ENCODE peak calls at places on chromosomes 1 and 21, in eight cellular contexts. Y is breast epithelium, B is heart left ventricle, P is left lung, A is progenitor cell of endocrine pancreas, C is fibroblast of pulmonary artery, D is keratinocyte, V is lung. M is an unnamed sample.

GRCh38 chr1:98991127-98992003 is 13.3 kb downstream of the PLPPR5 start:
- DNase-seq in V (no peak), D (peak), Y (no peak), C (peak), P (no peak), A (no peak), B (no peak), M (no peak)

GRCh38 chr1:209831615-209832014 is 3.8 kb downstream of the UTP25 start:
- DNase-seq in P (no peak), C (no peak), V (no peak), D (no peak), B (no peak), Y (no peak), A (no peak), M (no peak)

GRCh38 chr21:42061866-42062542 is 9.1 kb upstream of the UMODL1 start:
- DNase-seq in P (no peak), V (no peak), B (no peak), Y (no peak), A (no peak), D (no peak), C (no peak), M (no peak)

GRCh38 chr1:64915381-64916274 is 50.7 kb downstream of the JAK1 start:
- DNase-seq in D (no peak), Y (peak), V (no peak), A (peak), C (peak), B (no peak), P (no peak), M (no peak)

GRCh38 chr1:3548156-3548893 is 63.0 kb downstream of the MEGF6 start:
- DNase-seq in D (no peak), C (peak), Y (no peak), A (no peak), P (no peak), V (no peak), B (no peak), M (no peak)

GRCh38 chr1:6113116-6113515 is 67.0 kb downstream of the CHD5 start:
- DNase-seq in C (no peak), D (no peak), V (no peak), P (peak), A (no peak), Y (no peak), B (peak), M (no peak)

GRCh38 chr1:61190476-61191067 is 108.2 kb downstream of the NFIA start:
- DNase-seq in P (no peak), A (no peak), B (no peak), Y (no peak), C (peak), V (no peak), D (no peak), M (no peak)

GRCh38 chr1:47231314-47232186 is 475 bp downstream of the TAL1 start:
- DNase-seq in A (no peak), B (peak), P (no peak), V (no peak), C (peak), D (no peak), Y (no peak), M (peak)

GRCh38 chr1:40167317-40167716 is 6.1 kb downstream of the RLF start:
- DNase-seq in D (no peak), P (no peak), A (no peak), Y (no peak), C (no peak), B (no peak), V (no peak), M (no peak)
- TF ChIP-seq CTCF in D (no peak), P (no peak), A (no peak), Y (no peak), C (no peak), B (no peak), V (no peak), M (no peak)

DNA sequence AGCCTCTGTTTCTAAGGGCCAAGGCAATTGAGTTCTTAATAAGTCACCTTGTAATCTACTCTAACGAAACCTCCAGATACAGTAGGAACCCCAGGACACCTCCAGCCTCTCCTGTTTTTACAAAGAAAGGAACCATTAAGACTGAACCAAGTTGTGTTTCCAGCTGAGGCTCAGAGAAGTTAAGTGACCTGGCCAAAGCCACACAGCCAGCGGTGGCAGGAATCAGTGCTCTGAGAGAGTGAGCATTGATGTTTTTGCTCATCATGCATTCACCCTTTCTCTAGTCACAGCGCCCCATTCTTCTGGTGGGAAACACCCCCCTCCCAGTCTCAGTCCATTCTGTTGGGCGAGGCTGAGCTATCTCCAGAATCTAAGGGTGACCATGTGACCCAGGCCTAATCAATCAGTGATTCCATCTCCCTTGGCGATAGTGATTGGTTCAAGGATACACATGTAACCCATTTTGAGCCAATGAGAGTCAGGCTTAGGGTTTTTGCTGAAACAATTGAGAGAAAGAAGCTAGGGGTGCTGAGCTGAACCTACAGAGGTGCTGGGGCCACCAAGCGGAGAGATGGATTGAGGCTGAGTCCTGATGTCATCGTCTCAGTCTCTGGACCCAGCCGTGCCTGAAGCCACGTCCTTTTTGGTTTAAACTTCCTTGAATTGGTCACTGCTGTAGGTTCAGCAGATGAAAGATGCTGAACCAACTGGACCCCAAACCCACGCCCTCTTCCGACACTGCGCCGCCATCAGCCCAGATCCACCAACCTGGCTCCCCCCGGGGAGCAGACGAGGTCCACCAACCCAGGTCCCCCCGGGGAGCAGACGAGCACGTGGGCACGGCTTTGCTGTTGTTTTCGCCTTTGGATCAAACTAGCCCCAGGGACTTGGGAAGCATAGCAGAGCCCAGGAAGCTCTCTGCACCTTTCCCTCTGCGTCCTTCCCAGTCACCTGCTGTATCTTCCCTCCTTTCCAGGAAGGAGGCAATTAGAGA is 28.0 kb upstream of the RERE start:
- DNase-seq in C (no peak), P (no peak), Y (no peak), A (no peak), B (no peak), V (no peak), D (no peak), M (no peak)
- TF ChIP-seq CTCF in C (no peak), P (no peak), Y (no peak), A (no peak), B (no peak), V (no peak), D (no peak), M (no peak)

GRCh38 chr1:11273595-11274234 is 717 bp downstream of the UBIAD1 start:
- DNase-seq in B (no peak), V (no peak), C (no peak), D (no peak), Y (no peak), A (no peak), P (no peak), M (no peak)

GRCh38 chr1:11272842-11273594 is at the start of gene UBIAD1:
- DNase-seq in D (peak), A (peak), B (peak), C (peak), P (peak), Y (peak), V (peak), M (peak)

DNA sequence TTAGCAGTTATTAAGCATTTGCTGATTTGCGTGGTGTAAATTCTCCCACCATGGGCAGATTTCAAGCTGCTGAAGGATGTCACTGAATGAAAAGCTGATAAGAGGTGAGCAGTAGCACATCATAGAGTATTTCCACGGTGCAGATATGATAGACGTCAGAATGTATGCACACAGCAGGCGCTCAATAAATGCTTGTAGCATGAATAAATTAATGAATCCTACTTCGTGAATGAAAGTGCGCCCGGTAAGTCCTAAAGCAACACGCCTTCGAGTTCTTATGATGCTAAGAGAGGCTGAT is 505 bp upstream of the UBIAD1 start:
- DNase-seq in V (no peak), D (no peak), A (no peak), Y (no peak), P (no peak), B (no peak), C (no peak), M (no peak)
- TF ChIP-seq CTCF in V (no peak), D (no peak), A (no peak), Y (no peak), P (no peak), B (no peak), C (peak), M (no peak)

GRCh38 chr1:148328884-148329283 is 154.2 kb downstream of the PPIAL4G start:
- DNase-seq in V (no peak), D (no peak), P (no peak), B (no peak), Y (no peak), A (no peak), C (no peak), M (no peak)

GRCh38 chr1:148333875-148334338 is 149.2 kb downstream of the PPIAL4G start:
- DNase-seq in D (no peak), B (no peak), C (no peak), A (no peak), V (no peak), P (no peak), Y (no peak), M (no peak)

DNA sequence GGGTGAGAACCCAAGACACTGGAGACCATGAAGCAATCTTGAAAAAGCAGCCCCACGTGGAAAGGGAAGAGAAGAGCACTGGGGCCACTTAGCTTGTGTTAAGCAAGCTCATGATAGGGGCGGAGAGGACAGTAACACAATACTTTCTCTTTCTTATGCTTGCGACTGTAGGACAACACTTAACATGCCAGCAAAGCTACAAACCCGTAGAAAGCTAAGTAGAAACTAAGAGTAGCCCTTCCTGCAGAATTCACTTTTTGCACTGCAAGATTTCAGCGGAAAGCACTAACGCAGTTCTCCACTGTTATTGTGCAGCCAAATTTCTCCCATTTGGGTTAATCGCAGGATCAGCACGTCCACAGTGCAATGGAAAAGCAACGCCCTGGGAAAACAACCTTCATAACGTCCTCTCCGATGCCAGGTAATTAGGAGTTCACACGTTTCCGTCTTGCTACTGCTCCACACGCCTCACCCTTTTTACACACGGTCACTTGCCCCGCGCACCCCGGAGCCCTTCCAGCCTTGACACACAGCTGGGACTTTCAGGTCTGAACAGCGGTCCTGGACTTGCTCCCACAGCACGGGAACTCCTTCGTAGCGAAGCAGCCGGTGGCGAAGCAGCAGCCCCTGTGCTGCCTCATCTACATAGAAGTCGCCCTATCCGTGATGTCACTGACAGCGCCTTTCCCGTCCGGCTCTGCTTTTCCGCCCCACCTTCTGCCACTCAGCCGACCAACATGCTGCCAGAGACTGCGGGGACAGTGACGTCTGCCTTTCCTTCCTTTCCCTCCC is 148.6 kb downstream of the PPIAL4G start:
- DNase-seq in D (peak), A (peak), V (peak), C (peak), P (peak), Y (no peak), B (peak), M (peak)
- TF ChIP-seq CTCF in D (peak), A (no peak), V (no peak), C (no peak), P (no peak), Y (no peak), B (no peak), M (no peak)

DNA sequence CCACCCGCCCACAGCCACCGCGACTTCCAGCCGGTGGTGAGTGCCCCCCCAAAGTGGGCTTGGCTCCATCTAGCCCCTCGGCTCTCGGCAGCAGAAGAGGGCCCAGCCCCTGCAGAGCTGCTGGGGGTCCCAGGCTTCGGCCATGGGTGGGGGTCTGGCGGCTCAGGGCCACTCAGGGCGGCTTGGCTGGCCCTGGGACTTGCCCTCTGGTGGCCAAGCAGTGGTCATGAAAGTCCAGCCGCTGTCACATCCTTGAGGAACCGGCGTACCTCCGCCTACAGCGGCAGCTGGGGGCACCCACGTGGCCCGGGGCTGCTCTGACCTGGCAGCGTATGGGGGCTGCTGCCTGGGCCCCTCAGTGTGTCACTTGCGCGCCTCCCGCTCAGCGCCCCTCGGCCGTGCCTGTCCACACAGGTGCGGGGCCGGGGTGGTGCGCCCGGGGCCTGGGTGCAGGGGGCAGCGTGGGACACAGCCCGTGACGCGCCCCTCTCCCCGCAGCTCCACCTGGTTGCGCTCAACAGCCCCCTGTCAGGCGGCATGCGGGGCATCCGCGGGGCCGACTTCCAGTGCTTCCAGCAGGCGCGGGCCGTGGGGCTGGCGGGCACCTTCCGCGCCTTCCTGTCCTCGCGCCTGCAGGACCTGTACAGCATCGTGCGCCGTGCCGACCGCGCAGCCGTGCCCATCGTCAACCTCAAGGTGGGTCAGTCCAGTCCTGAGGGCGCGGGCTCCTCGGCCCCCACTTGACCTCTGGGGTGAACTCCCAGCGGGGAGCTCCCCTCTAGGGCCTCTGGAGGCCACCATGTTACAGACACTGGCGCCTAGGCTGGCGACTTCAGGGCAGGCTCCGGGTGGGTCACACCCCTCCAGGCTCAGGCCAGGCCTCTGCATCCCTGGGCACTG is 32.4 kb downstream of the SLC19A1 start:
- DNase-seq in B (peak), V (no peak), A (no peak), Y (no peak), P (peak), C (no peak), D (no peak), M (no peak)
- TF ChIP-seq CTCF in B (no peak), V (no peak), A (peak), Y (no peak), P (no peak), C (no peak), D (no peak), M (no peak)